ENCODE peak calls at places on chromosomes 4 and X, in seven cellular contexts. Z is tibial artery, E is lower leg skin, T is GM12865, H is fibroblast of lung, O is left ventricle myocardium inferior, A is OCI-LY7. L is an unnamed sample.

GRCh38 chr4:71148545-71148944 is 155.1 kb downstream of the DCK start:
- DNase-seq in Z (no peak), E (no peak), T (no peak), H (no peak), O (no peak), A (no peak), L (no peak)

GRCh38 chr4:107589269-107589668 is 130.8 kb downstream of the PAPSS1 start:
- DNase-seq in Z (no peak), E (no peak), T (no peak), H (no peak), O (no peak), A (no peak), L (no peak)

GRCh38 chr4:184053476-184053875 is 148.4 kb downstream of the STOX2 start:
- DNase-seq in Z (no peak), E (no peak), T (no peak), H (no peak), O (no peak), A (no peak), L (no peak)

GRCh38 chr4:95548738-95549245 is at the start of gene UNC5C:
- DNase-seq in Z (peak), E (peak), T (peak), H (peak), O (peak), A (no peak), L (no peak)

GRCh38 chrX:43734444-43734843 is 78.3 kb downstream of the MAOA start:
- DNase-seq in Z (no peak), E (no peak), T (no peak), H (no peak), O (no peak), A (no peak), L (no peak)

GRCh38 chr4:173264245-173264959 is 69.8 kb downstream of the HMGB2 start:
- DNase-seq in Z (no peak), E (no peak), T (peak), H (peak), O (peak), A (peak), L (no peak)

GRCh38 chrX:41655631-41656030 is 33.1 kb upstream of the GPR34 start:
- DNase-seq in Z (no peak), E (no peak), T (no peak), H (peak), O (no peak), A (no peak), L (no peak)

GRCh38 chrX:121876316-121876715 is 828.9 kb downstream of the GLUD2 start:
- DNase-seq in Z (no peak), E (no peak), T (no peak), H (peak), O (no peak), A (no peak), L (peak)

GRCh38 chr4:181685911-181686310 is 557.3 kb upstream of the TENM3 start:
- DNase-seq in Z (no peak), E (no peak), T (no peak), H (peak), O (no peak), A (no peak), L (no peak)

GRCh38 chr4:128606173-128606572 is 203.3 kb upstream of the JADE1 start:
- DNase-seq in Z (no peak), E (no peak), T (no peak), H (peak), O (no peak), A (no peak), L (no peak)

GRCh38 chrX:20479896-20480295 is 213.2 kb upstream of the RPS6KA3 start:
- DNase-seq in Z (no peak), E (no peak), T (no peak), H (no peak), O (no peak), A (no peak), L (no peak)

GRCh38 chr4:123748806-123749205 is 352.2 kb downstream of the SPRY1 start:
- DNase-seq in Z (no peak), E (no peak), T (no peak), H (no peak), O (no peak), A (no peak), L (no peak)
- H3K4me3 ChIP-seq in Z (no peak), E (no peak), T (no peak), H (no peak), O (no peak), A (no peak), L (no peak)

GRCh38 chrX:137428777-137429564 is 137.0 kb upstream of the ZIC3 start:
- DNase-seq in Z (no peak), E (no peak), T (no peak), H (no peak), O (no peak), A (no peak), L (no peak)
- TF ChIP-seq CTCF in Z (no peak), E (no peak), T (no peak), H (no peak), O (no peak), A (no peak), L (no peak)

GRCh38 chrX:1612641-1613286 is 2.1 kb upstream of the ASMT start:
- DNase-seq in Z (no peak), E (no peak), T (no peak), H (no peak), O (no peak), A (no peak), L (no peak)
- H3K4me3 ChIP-seq in Z (no peak), E (no peak), T (no peak), H (no peak), O (no peak), A (no peak), L (no peak)

GRCh38 chr4:99504804-99505502 is 5.9 kb upstream of the C4orf17 start:
- DNase-seq in Z (no peak), E (no peak), T (no peak), H (no peak), O (no peak), A (no peak), L (no peak)
- TF ChIP-seq CTCF in Z (no peak), E (no peak), T (no peak), H (no peak), O (no peak), A (no peak), L (no peak)

GRCh38 chrX:39945709-39946108 is 152.0 kb downstream of the BCOR start:
- DNase-seq in Z (no peak), E (no peak), T (no peak), H (no peak), O (no peak), A (no peak), L (no peak)

GRCh38 chrX:39944416-39944815 is 153.3 kb downstream of the BCOR start:
- DNase-seq in Z (no peak), E (no peak), T (no peak), H (no peak), O (no peak), A (no peak), L (no peak)

GRCh38 chrX:39939678-39940077 is 158.1 kb downstream of the BCOR start:
- DNase-seq in Z (no peak), E (no peak), T (no peak), H (no peak), O (no peak), A (no peak), L (no peak)

GRCh38 chrX:39938466-39938865 is 159.3 kb downstream of the BCOR start:
- DNase-seq in Z (no peak), E (no peak), T (no peak), H (no peak), O (no peak), A (no peak), L (no peak)

DNA sequence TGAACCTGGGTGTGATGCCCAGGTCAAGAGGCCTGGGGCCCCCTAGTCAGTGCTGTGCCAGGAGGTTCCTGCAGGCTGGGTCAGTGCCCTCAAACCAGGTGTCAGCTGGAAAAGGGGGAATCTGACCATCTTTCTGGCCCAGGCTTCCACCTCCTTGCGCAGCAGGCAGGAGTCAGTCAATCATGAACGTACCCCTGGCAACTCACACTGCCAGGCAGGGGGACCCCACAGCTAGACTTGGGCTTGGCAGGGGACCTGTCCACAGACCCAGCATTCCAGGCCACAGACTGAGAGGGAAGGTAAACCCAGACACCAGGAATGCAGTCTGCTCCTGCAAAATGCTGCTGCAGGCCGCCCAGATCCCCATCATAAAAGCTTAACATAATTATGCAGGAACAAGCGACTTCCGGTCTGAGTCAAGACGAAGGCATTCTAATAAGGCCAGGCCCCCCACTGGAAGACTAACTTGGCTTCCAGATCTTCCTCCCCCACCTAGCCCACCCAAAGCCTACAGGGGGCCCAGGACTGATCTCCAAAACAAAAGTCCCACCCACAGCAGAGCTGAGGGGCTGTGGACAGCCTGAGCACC is 156.3 kb downstream of the BCOR start:
- DNase-seq in Z (no peak), E (no peak), T (no peak), H (peak), O (no peak), A (no peak), L (no peak)
- H3K4me3 ChIP-seq in Z (no peak), E (no peak), T (no peak), H (no peak), O (no peak), A (no peak), L (no peak)

DNA sequence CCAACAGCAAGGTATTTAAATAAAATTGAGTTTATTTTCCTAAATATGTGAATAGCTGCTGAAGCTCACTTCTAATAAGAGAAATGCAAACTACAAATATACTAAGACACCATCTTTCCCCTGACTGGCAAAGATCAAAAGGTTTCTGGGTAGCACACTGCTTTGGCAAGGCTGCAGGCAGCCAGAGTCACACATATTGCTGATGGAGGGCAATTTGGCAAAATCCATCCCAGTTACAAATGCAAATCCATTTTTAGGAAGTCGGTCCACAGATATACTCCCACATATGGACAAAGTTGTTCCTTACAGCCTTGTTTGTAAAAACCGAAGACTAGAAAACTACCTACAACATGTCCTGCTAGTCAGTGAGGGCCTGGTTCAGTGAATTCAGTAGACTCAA is 12.4 kb downstream of the USP46 start:
- DNase-seq in Z (no peak), E (no peak), T (no peak), H (no peak), O (no peak), A (no peak), L (no peak)
- TF ChIP-seq CTCF in Z (no peak), E (no peak), T (no peak), H (no peak), O (no peak), A (no peak), L (no peak)

GRCh38 chr4:116588783-116589182 is 496.6 kb downstream of the TRAM1L1 start:
- DNase-seq in Z (no peak), E (no peak), T (no peak), H (no peak), O (no peak), A (no peak), L (no peak)
- H3K4me3 ChIP-seq in Z (no peak), E (no peak), T (no peak), H (no peak), O (no peak), A (no peak), L (no peak)

GRCh38 chrX:115679460-115679859 is 118.5 kb downstream of the PLS3 start:
- DNase-seq in Z (no peak), E (no peak), T (peak), H (peak), O (no peak), A (no peak), L (no peak)
- TF ChIP-seq CTCF in Z (peak), E (no peak), T (peak), H (peak), O (peak), A (no peak), L (peak)

GRCh38 chrX:11187001-11187400 is 75.9 kb downstream of the HCCS start:
- DNase-seq in Z (no peak), E (no peak), T (no peak), H (no peak), O (no peak), A (no peak), L (no peak)
- H3K4me3 ChIP-seq in Z (no peak), E (no peak), T (no peak), H (no peak), O (no peak), A (no peak), L (no peak)

DNA sequence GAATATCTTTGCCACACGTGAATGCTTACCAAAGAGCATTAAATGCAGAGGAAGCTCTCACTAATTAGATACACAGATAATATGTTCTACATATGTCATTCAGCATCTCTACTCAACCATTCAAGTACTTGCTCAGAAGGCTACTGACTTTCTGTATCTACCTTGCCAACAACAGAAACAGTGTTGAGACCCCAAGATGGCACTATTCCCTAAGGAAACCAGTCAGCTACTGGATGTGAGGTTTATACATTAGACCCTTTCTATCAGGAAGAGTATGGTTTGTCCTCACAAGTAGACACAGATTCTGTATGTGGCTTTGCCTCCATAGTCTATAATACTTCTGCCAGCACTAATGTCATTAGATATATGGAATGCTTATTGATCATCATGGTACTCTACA is 443.9 kb upstream of the INTU start:
- DNase-seq in Z (no peak), E (no peak), T (no peak), H (peak), O (no peak), A (no peak), L (peak)
- TF ChIP-seq CTCF in Z (peak), E (no peak), T (no peak), H (peak), O (peak), A (no peak), L (peak)

L was measured in epithelial cell of proximal tubule.